ENCODE peak calls at places on chromosomes 2 and 18, in five cellular contexts. H, X, K, D and I are unnamed samples.

GRCh38 chr2:47016172-47016913 is 100.7 kb upstream of the MCFD2 start:
- DNase-seq in H (no peak), X (no peak), K (peak), D (peak), I (peak)

GRCh38 chr2:191688934-191689695 is 11.2 kb downstream of the NABP1 start:
- DNase-seq in H (no peak), X (no peak), K (peak), D (no peak), I (peak)

GRCh38 chr2:208269091-208269490 is 3.0 kb downstream of the PIKFYVE start:
- DNase-seq in H (no peak), X (no peak), K (peak), D (no peak), I (no peak)

GRCh38 chr2:33015421-33016142 is 68.8 kb downstream of the LTBP1 start:
- DNase-seq in H (no peak), X (no peak), K (peak), D (no peak), I (no peak)

GRCh38 chr2:174340400-174341300 is 5.9 kb downstream of the SP9 start:
- DNase-seq in H (no peak), X (no peak), K (peak), D (no peak), I (no peak)

GRCh38 chr2:238104071-238104511 is 4.0 kb downstream of the ESPNL start:
- DNase-seq in H (no peak), X (no peak), K (no peak), D (no peak), I (no peak)

GRCh38 chr18:79503406-79503805 is 107.7 kb downstream of the NFATC1 start:
- DNase-seq in H (no peak), X (no peak), K (no peak), D (no peak), I (no peak)

GRCh38 chr18:31652875-31653274 is 31.5 kb downstream of the B4GALT6 start:
- DNase-seq in H (no peak), X (no peak), K (no peak), D (no peak), I (no peak)

GRCh38 chr2:111134082-111134481 is 13.4 kb downstream of the BCL2L11 start:
- DNase-seq in H (no peak), X (no peak), K (no peak), D (no peak), I (no peak)

GRCh38 chr2:106859498-106859897 is 26.5 kb downstream of the ST6GAL2 start:
- DNase-seq in H (no peak), X (no peak), K (no peak), D (no peak), I (no peak)

GRCh38 chr2:235928751-235929370 is 239.3 kb downstream of the GBX2 start:
- DNase-seq in H (no peak), X (no peak), K (no peak), D (no peak), I (no peak)

GRCh38 chr2:188773075-188773474 is 201.1 kb upstream of the COL3A1 start:
- DNase-seq in H (no peak), X (no peak), K (peak), D (no peak), I (no peak)

GRCh38 chr2:30216157-30216556 is 15.2 kb upstream of the LBH start:
- DNase-seq in H (no peak), X (no peak), K (no peak), D (no peak), I (no peak)